ENCODE peak calls at places on chromosomes 4 and X, in seven cellular contexts. One of them, this sample, is unnamed.
A peak's percentile ranks its signal among the peaks of the same experiment; 100 is the strongest.

GRCh38 chr4:26441110-26441509 is 49.2 kb downstream of the CCKAR start:
- DNase-seq in AG08396: peak; percentile 40
- DNase-seq in RWPE1: no peak
- DNase-seq in substantia nigra: no peak
- DNase-seq in Kasumi-1: no peak
- DNase-seq in nephron progenitor cell: no peak
- DNase-seq in OCI-M1: no peak
- DNase-seq in this sample: no peak

GRCh38 chr4:128973384-128973783 is 120.0 kb downstream of the SCLT1 start:
- DNase-seq in AG08396: no peak
- DNase-seq in RWPE1: no peak
- DNase-seq in substantia nigra: no peak
- DNase-seq in Kasumi-1: no peak
- DNase-seq in nephron progenitor cell: no peak
- DNase-seq in OCI-M1: no peak
- DNase-seq in this sample: no peak

GRCh38 chr4:1029957-1030520 is 18.6 kb downstream of the FGFRL1 start:
- DNase-seq in AG08396: no peak
- DNase-seq in RWPE1: no peak
- DNase-seq in substantia nigra: no peak
- DNase-seq in Kasumi-1: no peak
- DNase-seq in nephron progenitor cell: peak; percentile 54
- DNase-seq in OCI-M1: peak; percentile 5
- DNase-seq in this sample: peak; percentile 79

GRCh38 chrX:152936306-152936705 is 38.4 kb downstream of the ZNF185 start:
- DNase-seq in AG08396: no peak
- DNase-seq in RWPE1: no peak
- DNase-seq in substantia nigra: no peak
- DNase-seq in Kasumi-1: no peak
- DNase-seq in nephron progenitor cell: no peak
- DNase-seq in OCI-M1: no peak
- DNase-seq in this sample: no peak

GRCh38 chr4:150814873-150815272 is 200.2 kb downstream of the LRBA start:
- DNase-seq in AG08396: no peak
- DNase-seq in RWPE1: no peak
- DNase-seq in substantia nigra: no peak
- DNase-seq in Kasumi-1: peak; percentile 32
- DNase-seq in nephron progenitor cell: no peak
- DNase-seq in OCI-M1: peak; percentile 55
- DNase-seq in this sample: no peak

GRCh38 chrX:24487576-24487975 is 22.5 kb downstream of the PDK3 start:
- DNase-seq in AG08396: no peak
- DNase-seq in RWPE1: no peak
- DNase-seq in substantia nigra: no peak
- DNase-seq in Kasumi-1: no peak
- DNase-seq in nephron progenitor cell: no peak
- DNase-seq in OCI-M1: peak; percentile 20
- DNase-seq in this sample: no peak

GRCh38 chrX:57172544-57172943 is 35.3 kb upstream of the SPIN2A start:
- DNase-seq in AG08396: no peak
- DNase-seq in RWPE1: no peak
- DNase-seq in substantia nigra: no peak
- DNase-seq in Kasumi-1: no peak
- DNase-seq in nephron progenitor cell: no peak
- DNase-seq in OCI-M1: no peak
- DNase-seq in this sample: no peak

GRCh38 chr4:1594871-1595788 is 89.0 kb downstream of the FAM53A start:
- DNase-seq in AG08396: no peak
- DNase-seq in RWPE1: no peak
- DNase-seq in substantia nigra: no peak
- DNase-seq in Kasumi-1: no peak
- DNase-seq in nephron progenitor cell: no peak
- DNase-seq in OCI-M1: no peak
- DNase-seq in this sample: no peak

GRCh38 chrX:34631826-34632225 is 25.3 kb downstream of the TMEM47 start:
- DNase-seq in AG08396: no peak
- DNase-seq in RWPE1: no peak
- DNase-seq in substantia nigra: no peak
- DNase-seq in Kasumi-1: no peak
- DNase-seq in nephron progenitor cell: no peak
- DNase-seq in OCI-M1: no peak
- DNase-seq in this sample: no peak

GRCh38 chr4:22573198-22573597 is 57.3 kb upstream of the ADGRA3 start:
- DNase-seq in AG08396: no peak
- DNase-seq in RWPE1: peak; percentile 6
- DNase-seq in substantia nigra: peak; percentile 57
- DNase-seq in Kasumi-1: peak; percentile 3
- DNase-seq in nephron progenitor cell: no peak
- DNase-seq in OCI-M1: no peak
- DNase-seq in this sample: no peak

GRCh38 chrX:24259544-24260240 is 54.2 kb downstream of the SUPT20HL2 start:
- DNase-seq in AG08396: peak; percentile 63
- DNase-seq in RWPE1: peak; percentile 20
- DNase-seq in substantia nigra: no peak
- DNase-seq in Kasumi-1: peak; percentile 63
- DNase-seq in nephron progenitor cell: peak; percentile 32
- DNase-seq in OCI-M1: peak; percentile 76
- DNase-seq in this sample: peak; percentile 73

GRCh38 chrX:44071070-44071645 is 98.0 kb upstream of the NDP start:
- DNase-seq in AG08396: no peak
- DNase-seq in RWPE1: no peak
- DNase-seq in substantia nigra: no peak
- DNase-seq in Kasumi-1: no peak
- DNase-seq in nephron progenitor cell: no peak
- DNase-seq in OCI-M1: no peak
- DNase-seq in this sample: no peak

GRCh38 chr4:64617813-64618212 is 208.6 kb upstream of the TECRL start:
- DNase-seq in AG08396: no peak
- DNase-seq in RWPE1: peak; percentile 26
- DNase-seq in substantia nigra: no peak
- DNase-seq in Kasumi-1: peak; percentile 48
- DNase-seq in nephron progenitor cell: no peak
- DNase-seq in OCI-M1: peak; percentile 74
- DNase-seq in this sample: peak; percentile 8

GRCh38 chr4:113727802-113728201 is 33.7 kb downstream of the CAMK2D start:
- DNase-seq in AG08396: no peak
- DNase-seq in RWPE1: no peak
- DNase-seq in substantia nigra: no peak
- DNase-seq in Kasumi-1: no peak
- DNase-seq in nephron progenitor cell: no peak
- DNase-seq in OCI-M1: no peak
- DNase-seq in this sample: no peak

GRCh38 chr4:30536231-30536630 is 183.9 kb upstream of the PCDH7 start:
- DNase-seq in AG08396: no peak
- DNase-seq in RWPE1: no peak
- DNase-seq in substantia nigra: no peak
- DNase-seq in Kasumi-1: no peak
- DNase-seq in nephron progenitor cell: no peak
- DNase-seq in OCI-M1: no peak
- DNase-seq in this sample: no peak

GRCh38 chr4:140901736-140902336 is 145.7 kb upstream of the TBC1D9 start:
- DNase-seq in AG08396: no peak
- DNase-seq in RWPE1: no peak
- DNase-seq in substantia nigra: no peak
- DNase-seq in Kasumi-1: no peak
- DNase-seq in nephron progenitor cell: no peak
- DNase-seq in OCI-M1: no peak
- DNase-seq in this sample: no peak

GRCh38 chr4:168735735-168736134 is 238.9 kb downstream of the PALLD start:
- DNase-seq in AG08396: no peak
- DNase-seq in RWPE1: no peak
- DNase-seq in substantia nigra: no peak
- DNase-seq in Kasumi-1: no peak
- DNase-seq in nephron progenitor cell: no peak
- DNase-seq in OCI-M1: no peak
- DNase-seq in this sample: no peak

GRCh38 chr4:128835498-128836222 is 26.2 kb downstream of the JADE1 start:
- DNase-seq in AG08396: no peak
- DNase-seq in RWPE1: no peak
- DNase-seq in substantia nigra: peak; percentile 50
- DNase-seq in Kasumi-1: no peak
- DNase-seq in nephron progenitor cell: no peak
- DNase-seq in OCI-M1: no peak
- DNase-seq in this sample: no peak

GRCh38 chr4:145909773-145910172 is 28.9 kb downstream of the ZNF827 start:
- DNase-seq in AG08396: no peak
- DNase-seq in RWPE1: no peak
- DNase-seq in substantia nigra: no peak
- DNase-seq in Kasumi-1: peak; percentile 11
- DNase-seq in nephron progenitor cell: no peak
- DNase-seq in OCI-M1: no peak
- DNase-seq in this sample: no peak

GRCh38 chr4:177367336-177367735 is 57.7 kb downstream of the NEIL3 start:
- DNase-seq in AG08396: no peak
- DNase-seq in RWPE1: peak; percentile 23
- DNase-seq in substantia nigra: no peak
- DNase-seq in Kasumi-1: no peak
- DNase-seq in nephron progenitor cell: no peak
- DNase-seq in OCI-M1: no peak
- DNase-seq in this sample: peak; percentile 45

GRCh38 chr4:147312376-147313046 is 168.4 kb upstream of the EDNRA start:
- DNase-seq in AG08396: peak; percentile 15
- DNase-seq in RWPE1: no peak
- DNase-seq in substantia nigra: no peak
- DNase-seq in Kasumi-1: no peak
- DNase-seq in nephron progenitor cell: no peak
- DNase-seq in OCI-M1: no peak
- DNase-seq in this sample: no peak

GRCh38 chr4:108375434-108375833 is 206.7 kb upstream of the LEF1 start:
- DNase-seq in AG08396: no peak
- DNase-seq in RWPE1: no peak
- DNase-seq in substantia nigra: no peak
- DNase-seq in Kasumi-1: no peak
- DNase-seq in nephron progenitor cell: no peak
- DNase-seq in OCI-M1: no peak
- DNase-seq in this sample: no peak

GRCh38 chrX:123155327-123155726 is 28.8 kb upstream of the GRIA3 start:
- DNase-seq in AG08396: no peak
- DNase-seq in RWPE1: no peak
- DNase-seq in substantia nigra: no peak
- DNase-seq in Kasumi-1: no peak
- DNase-seq in nephron progenitor cell: no peak
- DNase-seq in OCI-M1: no peak
- DNase-seq in this sample: no peak

GRCh38 chr4:73422458-73422752 is 13.6 kb upstream of the AFP start:
- DNase-seq in AG08396: no peak
- DNase-seq in RWPE1: no peak
- DNase-seq in substantia nigra: no peak
- DNase-seq in Kasumi-1: no peak
- DNase-seq in nephron progenitor cell: no peak
- DNase-seq in OCI-M1: no peak
- DNase-seq in this sample: no peak

GRCh38 chr4:182746876-182747275 is 170.3 kb downstream of the DCTD start:
- DNase-seq in AG08396: no peak
- DNase-seq in RWPE1: no peak
- DNase-seq in substantia nigra: no peak
- DNase-seq in Kasumi-1: no peak
- DNase-seq in nephron progenitor cell: no peak
- DNase-seq in OCI-M1: no peak
- DNase-seq in this sample: no peak

GRCh38 chrX:44267861-44268260 is 75.6 kb downstream of the EFHC2 start:
- DNase-seq in AG08396: no peak
- DNase-seq in RWPE1: no peak
- DNase-seq in substantia nigra: no peak
- DNase-seq in Kasumi-1: no peak
- DNase-seq in nephron progenitor cell: no peak
- DNase-seq in OCI-M1: no peak
- DNase-seq in this sample: no peak

GRCh38 chrX:97332963-97333362 is 449.3 kb downstream of the RPA4 start:
- DNase-seq in AG08396: peak; percentile 13
- DNase-seq in RWPE1: no peak
- DNase-seq in substantia nigra: no peak
- DNase-seq in Kasumi-1: no peak
- DNase-seq in nephron progenitor cell: no peak
- DNase-seq in OCI-M1: no peak
- DNase-seq in this sample: no peak

GRCh38 chr4:82710202-82710929 is 88.2 kb downstream of the SCD5 start:
- DNase-seq in AG08396: no peak
- DNase-seq in RWPE1: no peak
- DNase-seq in substantia nigra: no peak
- DNase-seq in Kasumi-1: no peak
- DNase-seq in nephron progenitor cell: no peak
- DNase-seq in OCI-M1: no peak
- DNase-seq in this sample: no peak

GRCh38 chr4:186953601-186954260 is 230.1 kb upstream of the FAT1 start:
- DNase-seq in AG08396: peak; percentile 5
- DNase-seq in RWPE1: no peak
- DNase-seq in substantia nigra: no peak
- DNase-seq in Kasumi-1: no peak
- DNase-seq in nephron progenitor cell: no peak
- DNase-seq in OCI-M1: no peak
- DNase-seq in this sample: no peak

GRCh38 chr4:5524900-5525299 is 183.5 kb downstream of the EVC2 start:
- DNase-seq in AG08396: peak; percentile 29
- DNase-seq in RWPE1: no peak
- DNase-seq in substantia nigra: no peak
- DNase-seq in Kasumi-1: no peak
- DNase-seq in nephron progenitor cell: peak; percentile 15
- DNase-seq in OCI-M1: no peak
- DNase-seq in this sample: no peak

This sample was measured in NB4.